ENCODE peak calls at places on chromosome 2, in nine cellular contexts. F is amniotic stem cell; A is stimulated activated naive B cell treated with anti-CD40 and anti-IgM and Interleukin-4, amounts not matched to agents 10 μg/mL and 1 μg/mL and 100 μg/mL, for 72 hours; Y is activated T-helper 1 cell treated with anti-CD3 and anti-CD28 coated beads, Interleukin-2, amount 50 U/mL, for 16 hours; W is kidney; T is left colon; Q is iris pigment epithelial cell; B is ACHN; R is A549. S is an unnamed sample.

GRCh38 chr2:127592761-127593227 is 53.2 kb upstream of the GPR17 start:
- DNase-seq in A (no peak), Q (no peak), Y (no peak), F (no peak), B (no peak), R (no peak), W (no peak), T (no peak), S (no peak)

GRCh38 chr2:196336715-196337617 is 165.6 kb upstream of the STK17B start:
- DNase-seq in B (peak; percentile 22), R (peak; percentile 21), F (peak; percentile 42), Y (no peak), Q (peak; percentile 43), A (no peak), T (peak; percentile 7), W (no peak), S (no peak)

GRCh38 chr2:148020036-148020357 is 540 bp downstream of the ORC4 start:
- DNase-seq in Q (no peak), T (no peak), B (no peak), Y (no peak), W (no peak), F (peak; percentile 50), R (no peak), A (no peak), S (peak; percentile 13)

GRCh38 chr2:48600204-48600813 is 17.3 kb upstream of the GTF2A1L start:
- DNase-seq in W (no peak), Y (no peak), B (peak; percentile 56), T (no peak), F (peak; percentile 15), Q (peak; percentile 45), R (no peak), A (no peak), S (no peak)

GRCh38 chr2:205746408-205746785 is 64.1 kb downstream of the NRP2 start:
- DNase-seq in B (no peak), R (no peak), F (no peak), Q (no peak), Y (no peak), A (no peak), W (peak; percentile 82), T (no peak), S (no peak)

GRCh38 chr2:159639712-159640111 is 23.4 kb upstream of the BAZ2B start:
- DNase-seq in T (no peak), F (no peak), A (no peak), Q (no peak), W (no peak), B (no peak), R (no peak), Y (no peak), S (no peak)

GRCh38 chr2:95008311-95008710 is 17.2 kb upstream of the MAL start:
- DNase-seq in Q (no peak), Y (no peak), W (peak; percentile 89), T (no peak), B (peak; percentile 79), R (no peak), F (no peak), A (no peak), S (no peak)

GRCh38 chr2:181771355-181771754 is 91.0 kb upstream of the NEUROD1 start:
- DNase-seq in Q (no peak), F (no peak), A (no peak), W (no peak), R (no peak), B (no peak), Y (no peak), T (no peak), S (no peak)

GRCh38 chr2:11292464-11293255 is 51.8 kb downstream of the ROCK2 start:
- DNase-seq in W (no peak), B (no peak), Q (peak; percentile 68), F (no peak), A (no peak), T (no peak), R (no peak), Y (no peak), S (no peak)

GRCh38 chr2:207847807-207848544 is 78.3 kb upstream of the FZD5 start:
- DNase-seq in A (no peak), T (peak; percentile 63), R (no peak), B (no peak), Q (peak; percentile 62), W (no peak), Y (no peak), F (no peak), S (no peak)